ENCODE peak calls at places on chromosomes 16 and 17, in seven cellular contexts. H, P, T, F, G, A and Z are unnamed samples.

GRCh38 chr16:70378869-70379493 is 32.3 kb downstream of the DDX19A start:
- DNase-seq in H (no peak), G (no peak), A (no peak), T (no peak), F (no peak), P (no peak), Z (no peak)

GRCh38 chr17:40122466-40122943 is 734 bp downstream of the MSL1 start:
- DNase-seq in P (peak; percentile 47), F (peak; percentile 85), G (peak; percentile 55), H (peak; percentile 54), T (peak; percentile 46), A (peak; percentile 63), Z (peak; percentile 47)

GRCh38 chr16:23865853-23866252 is 30.1 kb downstream of the PRKCB start:
- DNase-seq in P (no peak), A (no peak), T (no peak), F (no peak), H (no peak), G (no peak), Z (no peak)

GRCh38 chr17:38886643-38887010 is 16.8 kb downstream of the LASP1 start:
- DNase-seq in A (no peak), G (no peak), T (no peak), H (no peak), F (no peak), P (no peak), Z (no peak)

GRCh38 chr17:8673621-8674020 is 43.1 kb upstream of the MYH10 start:
- DNase-seq in A (no peak), T (peak; percentile 28), G (no peak), H (peak; percentile 28), F (no peak), P (peak; percentile 59), Z (no peak)

GRCh38 chr17:75652934-75653549 is 13.9 kb downstream of the RECQL5 start:
- DNase-seq in A (no peak), H (no peak), G (peak; percentile 65), P (peak; percentile 27), F (peak; percentile 45), T (no peak), Z (no peak)

GRCh38 chr16:65509172-65509571 is 387.3 kb upstream of the CDH11 start:
- DNase-seq in H (no peak), G (no peak), A (no peak), P (no peak), T (no peak), F (no peak), Z (no peak)

GRCh38 chr16:72818286-72818845 is 229.6 kb downstream of the ZFHX3 start:
- DNase-seq in F (no peak), A (no peak), G (peak; percentile 14), T (no peak), H (no peak), P (no peak), Z (no peak)

GRCh38 chr16:9813665-9814064 is 368.6 kb downstream of the GRIN2A start:
- DNase-seq in P (no peak), F (no peak), A (no peak), G (no peak), T (no peak), H (no peak), Z (no peak)

GRCh38 chr17:872843-873242 is 90.7 kb downstream of the MRM3 start:
- DNase-seq in F (no peak), T (no peak), A (no peak), P (no peak), G (no peak), H (no peak), Z (no peak)
- H3K4me3 ChIP-seq in F (no peak overlapping the region), T (no peak overlapping the region), A (no peak overlapping the region), P (no peak overlapping the region), G (no peak overlapping the region), H (no peak overlapping the region), Z (no peak overlapping the region)

GRCh38 chr16:57374067-57374534 is 1.8 kb downstream of the CX3CL1 start:
- DNase-seq in A (no peak), G (no peak), T (no peak), H (no peak), P (peak; percentile 62), F (peak; percentile 77), Z (no peak)
- TF ChIP-seq POLR2A in A (no peak), G (no peak), T (no peak), H (no peak), P (no peak), F (peak; percentile 18), Z (no peak)

DNA sequence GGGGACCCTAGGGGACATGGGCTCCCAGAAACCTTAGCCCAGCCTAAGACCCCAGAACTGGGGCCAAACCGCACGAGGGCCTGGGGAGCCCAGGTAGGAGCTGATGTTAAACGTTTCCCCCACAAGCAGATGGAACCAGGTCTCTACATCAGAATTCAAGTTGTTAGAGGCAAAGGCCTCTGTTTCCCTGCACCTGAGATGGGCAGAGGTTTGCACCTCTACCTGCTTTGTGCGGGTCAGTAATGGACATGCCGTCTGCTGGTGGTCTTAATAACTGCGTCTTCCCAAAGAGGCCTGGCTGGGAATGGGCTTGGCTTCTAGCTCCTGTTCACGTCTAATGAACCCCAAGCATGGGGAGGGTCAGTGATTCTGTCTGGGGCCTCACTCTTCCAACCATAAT is 79.1 kb downstream of the NDE1 start:
- DNase-seq in A (no peak), G (no peak), P (no peak), H (no peak), F (no peak), T (no peak), Z (no peak)
- H3K4me3 ChIP-seq in A (no peak overlapping the region), G (no peak overlapping the region), P (no peak overlapping the region), H (no peak overlapping the region), F (no peak overlapping the region), T (no peak overlapping the region), Z (no peak overlapping the region)

DNA sequence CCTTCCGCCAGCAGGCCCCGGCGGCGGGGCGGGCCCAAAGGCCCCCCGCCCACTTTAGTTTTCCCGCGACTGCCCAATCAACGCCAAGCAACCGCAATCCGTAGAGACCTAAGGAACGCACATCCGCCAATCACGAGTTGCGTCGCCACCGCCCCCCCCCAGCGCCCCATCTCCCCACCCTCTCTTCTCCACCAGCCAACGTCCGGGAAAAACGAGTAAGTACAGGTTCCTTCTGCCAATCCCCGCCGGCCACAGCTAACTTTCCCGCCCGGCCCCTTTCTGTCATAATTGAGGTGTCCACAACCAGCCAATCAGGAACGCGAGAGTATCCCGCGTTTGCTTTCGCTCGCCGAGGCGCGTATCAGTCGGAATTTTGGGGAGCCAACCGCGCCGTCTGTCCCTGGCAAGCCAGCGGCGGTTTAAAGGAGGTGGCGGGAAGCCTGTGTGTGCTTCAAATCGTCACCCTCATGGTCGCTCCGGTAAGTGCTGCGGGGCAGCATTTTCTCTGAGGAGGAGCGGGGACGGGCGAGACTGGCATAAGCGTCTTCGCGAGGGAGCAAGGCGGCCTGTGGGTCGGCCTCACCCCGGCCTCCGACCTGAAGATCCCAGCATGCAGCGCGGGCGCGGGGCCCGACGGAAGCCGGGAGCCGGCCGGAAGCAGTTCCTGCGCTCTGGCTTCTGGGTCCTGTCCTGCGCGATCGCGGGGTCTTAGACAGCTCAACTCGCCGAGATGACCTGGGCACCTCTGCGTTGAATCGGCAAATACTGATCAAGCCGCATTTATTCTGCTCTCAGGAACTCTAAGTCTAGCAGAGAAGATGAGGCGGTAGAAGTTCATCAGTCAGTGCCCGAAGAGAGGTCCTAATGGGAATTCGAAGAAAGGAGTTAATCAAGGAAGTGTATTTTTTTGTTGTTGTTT is at the start of gene MIS12:
- DNase-seq in G (peak; percentile 97), H (peak; percentile 98), T (peak; percentile 100), F (peak; percentile 100), A (peak; percentile 99), P (peak; percentile 98), Z (peak; percentile 99)
- TF ChIP-seq POLR2A in G (peak; percentile 97), H (peak; percentile 81), T (peak; percentile 85), F (peak; percentile 69), A (peak; percentile 84), P (peak; percentile 88), Z (no peak)

DNA sequence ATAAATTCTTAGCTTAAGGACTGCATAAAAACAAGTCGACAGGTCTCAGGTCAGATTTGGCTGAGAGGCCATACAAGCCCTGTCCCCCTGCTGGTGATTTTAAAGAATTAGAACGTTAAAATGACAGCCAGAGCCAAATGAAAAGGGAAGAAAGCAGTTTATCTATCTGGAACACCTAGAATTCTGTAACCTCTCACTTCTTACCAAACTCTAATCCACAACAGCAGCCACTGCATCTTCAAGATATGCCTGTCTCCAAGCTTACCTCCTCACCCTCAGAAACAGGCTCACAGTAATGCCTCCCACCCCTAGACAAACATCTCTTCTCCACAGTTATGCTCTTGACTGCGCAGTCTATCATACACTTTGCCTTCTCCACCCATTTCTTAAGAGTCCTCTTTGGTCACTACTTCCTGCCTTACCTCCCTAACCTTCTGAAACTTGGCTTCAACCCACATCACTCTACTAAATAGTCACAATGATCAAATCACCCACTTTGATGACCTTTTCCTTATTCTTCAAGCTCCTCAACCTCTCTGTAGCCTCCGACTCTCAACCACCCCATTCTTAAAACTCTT is 14.2 kb downstream of the ANKFY1 start:
- DNase-seq in G (peak; percentile 89), A (no peak), H (no peak), T (no peak), P (peak; percentile 38), F (no peak), Z (no peak)
- H3K4me3 ChIP-seq in G (no peak overlapping the region), A (no peak overlapping the region), H (no peak overlapping the region), T (no peak overlapping the region), P (no peak overlapping the region), F (no peak overlapping the region), Z (no peak overlapping the region)

GRCh38 chr17:60525624-60526514 is at the start of gene APPBP2:
- DNase-seq in T (peak; percentile 87), G (peak; percentile 89), P (peak; percentile 85), A (peak; percentile 82), H (peak; percentile 87), F (peak; percentile 94), Z (peak; percentile 88)
- TF ChIP-seq POLR2A in T (peak; percentile 92), G (peak; percentile 91), P (peak; percentile 94), A (peak; percentile 88), H (peak; percentile 80), F (peak; percentile 73), Z (no peak)

GRCh38 chr17:16036261-16036660 is 36.6 kb downstream of the TTC19 start:
- DNase-seq in H (no peak), T (no peak), P (no peak), F (no peak), A (no peak), G (no peak), Z (no peak)
- H3K4me3 ChIP-seq in H (no peak overlapping the region), T (no peak overlapping the region), P (no peak overlapping the region), F (no peak overlapping the region), A (no peak overlapping the region), G (no peak overlapping the region), Z (no peak overlapping the region)

DNA sequence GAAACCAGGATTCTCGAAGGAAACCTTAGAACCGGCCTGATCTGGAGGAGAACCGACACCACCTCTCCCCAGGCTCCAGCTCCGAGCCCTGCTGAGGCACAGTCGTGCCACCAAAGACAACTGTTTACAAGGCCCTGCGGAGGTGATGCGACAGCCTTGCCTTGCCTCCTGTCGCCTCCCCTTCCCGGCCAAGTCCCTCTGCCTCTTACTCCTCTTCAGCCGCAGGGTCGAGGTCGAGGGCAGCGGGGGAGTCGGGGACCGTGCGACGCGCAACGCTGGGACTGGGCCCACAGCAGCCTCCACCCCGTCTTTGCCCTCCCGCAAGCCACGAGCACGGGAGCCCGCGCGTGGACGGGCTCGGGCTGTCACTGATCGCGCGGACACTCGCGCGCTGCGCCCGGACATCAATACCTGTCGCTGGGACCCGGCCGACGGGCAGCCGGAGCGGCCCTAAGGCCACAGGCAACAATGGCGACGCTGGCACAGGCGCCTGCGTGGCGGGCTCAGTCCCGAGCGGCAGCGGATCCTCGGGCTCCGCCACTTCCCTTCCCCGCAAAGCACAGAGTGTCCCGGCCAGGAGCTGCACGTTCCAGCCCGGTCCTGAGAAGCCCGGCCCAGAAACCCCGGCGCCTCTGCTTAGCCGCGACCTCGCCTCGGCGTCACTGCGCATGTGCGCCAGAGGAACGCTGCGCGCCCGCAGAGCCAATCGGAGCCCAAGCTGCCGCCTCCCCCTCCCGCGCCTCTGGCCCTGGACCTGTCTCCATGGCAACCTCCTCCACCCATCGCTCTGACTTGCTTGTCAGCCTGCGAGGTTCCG is at the start of gene ZNF287:
- DNase-seq in F (peak; percentile 97), H (peak; percentile 92), A (peak; percentile 86), P (peak; percentile 86), G (peak; percentile 66), T (peak; percentile 96), Z (peak; percentile 97)
- TF ChIP-seq POLR2A in F (no peak), H (peak; percentile 42), A (peak; percentile 15), P (no peak), G (no peak), T (peak; percentile 62), Z (peak; percentile 72)